ENCODE peak calls at places on chromosomes 5 and 9, in six cellular contexts. J is GM12878, C is HepG2, H is H1, T is GM12891, M is K562. K is an unnamed sample.

GRCh38 chr5:113513384-113514262 is at the start of gene YTHDC2:
- DNase-seq in J (peak; percentile 42), C (peak; percentile 77), H (peak; percentile 91), T (peak; percentile 48), M (peak; percentile 91), K (peak; percentile 51)

GRCh38 chr9:35660966-35661413 is 2.9 kb downstream of the CCDC107 start:
- DNase-seq in J (no peak), C (peak; percentile 54), H (no peak), T (no peak), M (peak; percentile 41), K (no peak)

GRCh38 chr5:2748180-2748840 is 3.2 kb downstream of the IRX2 start:
- DNase-seq in J (no peak), C (no peak), H (no peak), T (no peak), M (no peak), K (no peak)

GRCh38 chr5:160496334-160496733 is 74.7 kb downstream of the PTTG1 start:
- DNase-seq in J (no peak), C (no peak), H (no peak), T (no peak), M (no peak), K (no peak)

GRCh38 chr9:33719581-33720374 is 75.6 kb upstream of the PRSS3 start:
- DNase-seq in J (no peak), C (peak; percentile 16), H (peak; percentile 83), T (no peak), M (peak; percentile 72), K (no peak)

GRCh38 chr5:154287136-154287535 is 96.6 kb downstream of the GALNT10 start:
- DNase-seq in J (no peak), C (peak; percentile 80), H (no peak), T (no peak), M (no peak), K (no peak)

GRCh38 chr5:178632305-178632704 is 5.5 kb upstream of the CLK4 start:
- DNase-seq in J (no peak), C (no peak), H (no peak), T (no peak), M (no peak), K (no peak)

GRCh38 chr5:151345808-151346478 is 1.4 kb downstream of the SLC36A2 start:
- DNase-seq in J (no peak), C (no peak), H (no peak), T (no peak), M (no peak), K (no peak)

GRCh38 chr9:94672811-94673487 is 33.6 kb upstream of the FBP1 start:
- DNase-seq in J (no peak), C (no peak), H (no peak), T (no peak), M (no peak), K (no peak)

GRCh38 chr5:157384971-157385709 is 74.9 kb upstream of the NIPAL4 start:
- DNase-seq in J (no peak), C (no peak), H (no peak), T (no peak), M (no peak), K (no peak)

GRCh38 chr5:109594217-109594616 is 95.5 kb upstream of the MAN2A1 start:
- DNase-seq in J (no peak), C (no peak), H (no peak), T (no peak), M (no peak), K (no peak)

GRCh38 chr5:24804221-24804681 is 159.5 kb upstream of the CDH10 start:
- DNase-seq in J (no peak), C (no peak), H (no peak), T (no peak), M (no peak), K (no peak)

GRCh38 chr9:126440042-126440441 is 113.4 kb downstream of the MVB12B start:
- DNase-seq in J (no peak), C (no peak), H (no peak), T (no peak), M (no peak), K (no peak)

GRCh38 chr5:180135128-180135955 is 63.8 kb upstream of the RNF130 start:
- DNase-seq in J (no peak), C (no peak), H (peak; percentile 33), T (no peak), M (no peak), K (no peak)

GRCh38 chr9:112858625-112859147 is 32.0 kb downstream of the SLC46A2 start:
- DNase-seq in J (peak; percentile 31), C (no peak), H (no peak), T (peak; percentile 51), M (no peak), K (no peak)

GRCh38 chr5:61649971-61650370 is 317.9 kb downstream of the ZSWIM6 start:
- DNase-seq in J (no peak), C (no peak), H (no peak), T (no peak), M (no peak), K (no peak)

GRCh38 chr9:16331527-16331926 is 538.9 kb downstream of the BNC2 start:
- DNase-seq in J (no peak), C (no peak), H (no peak), T (no peak), M (no peak), K (no peak)

GRCh38 chr5:36079200-36079761 is 12.6 kb upstream of the UGT3A2 start:
- DNase-seq in J (peak; percentile 11), C (peak; percentile 55), H (peak; percentile 62), T (peak; percentile 27), M (peak; percentile 60), K (peak; percentile 21)

GRCh38 chr9:126317513-126317912 is 9.1 kb upstream of the MVB12B start:
- DNase-seq in J (no peak), C (peak; percentile 47), H (no peak), T (no peak), M (no peak), K (no peak)

GRCh38 chr5:53024535-53024934 is 35.4 kb downstream of the ITGA2 start:
- DNase-seq in J (no peak), C (no peak), H (no peak), T (no peak), M (no peak), K (no peak)

GRCh38 chr5:573976-574375 is 38.2 kb upstream of the CEP72 start:
- DNase-seq in J (no peak), C (no peak), H (no peak), T (no peak), M (no peak), K (no peak)

GRCh38 chr5:129413570-129413969 is 46.5 kb upstream of the ADAMTS19 start:
- DNase-seq in J (no peak), C (no peak), H (no peak), T (no peak), M (no peak), K (no peak)

GRCh38 chr9:20640331-20641187 is 18.3 kb upstream of the MLLT3 start:
- DNase-seq in J (peak; percentile 99), C (no peak), H (no peak), T (no peak), M (no peak), K (no peak)

GRCh38 chr9:80878556-80878955 is 810.8 kb downstream of the TLE1 start:
- DNase-seq in J (no peak), C (no peak), H (no peak), T (no peak), M (no peak), K (no peak)

GRCh38 chr9:111013250-111013649 is 25.0 kb downstream of the LPAR1 start:
- DNase-seq in J (no peak), C (no peak), H (no peak), T (no peak), M (no peak), K (no peak)

GRCh38 chr9:131275332-131276106 is 791 bp downstream of the FAM78A start:
- DNase-seq in J (no peak), C (peak; percentile 48), H (no peak), T (no peak), M (peak; percentile 88), K (no peak)

GRCh38 chr9:96460877-96461276 is 10.9 kb downstream of the HABP4 start:
- DNase-seq in J (no peak), C (no peak), H (no peak), T (no peak), M (no peak), K (no peak)

GRCh38 chr9:121297414-121297813 is 29.5 kb downstream of the GSN start:
- DNase-seq in J (no peak), C (no peak), H (no peak), T (no peak), M (no peak), K (no peak)

GRCh38 chr5:174717826-174718455 is 6.4 kb upstream of the MSX2 start:
- DNase-seq in J (no peak), C (no peak), H (no peak), T (no peak), M (no peak), K (no peak)

GRCh38 chr5:179112469-179113142 is 52.4 kb downstream of the ZNF354C start:
- DNase-seq in J (no peak), C (no peak), H (no peak), T (no peak), M (no peak), K (no peak)

GRCh38 chr5:93421987-93422391 is 159.0 kb downstream of the NR2F1-AS1 start:
- DNase-seq in J (no peak), C (no peak), H (no peak), T (no peak), M (no peak), K (no peak)

GRCh38 chr9:23011669-23012068 is 565.0 kb downstream of the DMRTA1 start:
- DNase-seq in J (no peak), C (no peak), H (no peak), T (no peak), M (no peak), K (no peak)

GRCh38 chr9:133321411-133321935 is 14.5 kb downstream of the SURF6 start:
- DNase-seq in J (no peak), C (no peak), H (no peak), T (no peak), M (no peak), K (no peak)

GRCh38 chr5:55629790-55630189 is 82.3 kb downstream of the SLC38A9 start:
- DNase-seq in J (no peak), C (peak; percentile 43), H (no peak), T (no peak), M (no peak), K (no peak)
- TF ChIP-seq TAF1 in J (no peak), C (no peak), H (no peak), T (no peak), M (no peak), K (no peak)

GRCh38 chr5:181173027-181173419 is 25.6 kb downstream of the OR2V2 start:
- DNase-seq in J (no peak), C (no peak), H (no peak), T (no peak), M (no peak), K (no peak)
- TF ChIP-seq POLR2A in J (no peak), C (no peak), H (no peak), T (no peak), M (no peak), K (no peak)

GRCh38 chr9:89592963-89593775 is 11.6 kb upstream of the GADD45G start:
- DNase-seq in J (no peak), C (peak; percentile 66), H (peak; percentile 73), T (no peak), M (no peak), K (no peak)
- TF ChIP-seq TAF1 in J (no peak), C (no peak), H (no peak), T (no peak), M (no peak), K (no peak)

DNA sequence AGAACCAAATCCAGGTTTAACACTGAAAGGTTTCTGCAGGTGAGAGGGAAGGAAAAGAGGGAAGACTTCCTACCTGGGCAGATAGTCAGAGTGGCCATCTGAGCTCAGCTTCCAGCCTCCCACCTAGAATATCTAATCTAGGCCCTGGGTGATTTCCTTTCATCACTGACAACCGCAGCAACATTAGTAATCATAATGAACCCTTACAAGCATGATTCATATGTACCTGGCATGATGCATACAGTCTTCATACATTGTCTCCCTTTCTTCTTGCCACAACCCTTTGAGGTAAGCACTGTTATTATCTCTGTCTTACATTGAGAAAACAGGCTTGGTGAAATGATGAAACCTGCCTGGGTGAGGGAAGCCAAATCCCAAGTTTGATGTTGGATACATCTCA is 13.5 kb downstream of the AFAP1L1 start:
- DNase-seq in J (no peak), C (no peak), H (no peak), T (no peak), M (no peak), K (no peak)
- TF ChIP-seq POLR2A in J (no peak), C (no peak), H (no peak), T (no peak), M (no peak), K (no peak)

K was measured in GM12892.